ENCODE peak calls at places on chromosomes 4 and X, in five cellular contexts. B is neural crest cell, A is H9, N is HFFc6, W is GM20000. T is an unnamed sample.

GRCh38 chrX:63686878-63687714 is 97.9 kb downstream of the ARHGEF9 start:
- DNase-seq in B (no peak), A (peak), N (peak), W (peak), T (no peak)

GRCh38 chr4:186144180-186144579 is 39.7 kb downstream of the FAM149A start:
- DNase-seq in B (peak), A (peak), N (no peak), W (peak), T (no peak)

GRCh38 chrX:29295987-29296680 is 708.9 kb downstream of the IL1RAPL1 start:
- DNase-seq in B (no peak), A (no peak), N (no peak), W (no peak), T (no peak)

GRCh38 chrX:41002021-41002420 is 83.2 kb upstream of the USP9X start:
- DNase-seq in B (no peak), A (no peak), N (no peak), W (no peak), T (no peak)

GRCh38 chr4:21205821-21206531 is 505.7 kb downstream of the PACRGL start:
- DNase-seq in B (no peak), A (no peak), N (no peak), W (no peak), T (no peak)

GRCh38 chrX:12949927-12950656 is 24.8 kb upstream of the TMSB4X start:
- DNase-seq in B (no peak), A (no peak), N (peak), W (peak), T (no peak)

GRCh38 chrX:119809185-119809666 is 17.8 kb upstream of the RPL39 start:
- DNase-seq in B (no peak), A (no peak), N (peak), W (no peak), T (no peak)

GRCh38 chrX:6363193-6363592 is 134.5 kb upstream of the NLGN4X start:
- DNase-seq in B (no peak), A (no peak), N (no peak), W (no peak), T (no peak)

GRCh38 chr4:106869551-106869950 is 166.6 kb downstream of the DKK2 start:
- DNase-seq in B (no peak), A (no peak), N (no peak), W (no peak), T (no peak)

DNA sequence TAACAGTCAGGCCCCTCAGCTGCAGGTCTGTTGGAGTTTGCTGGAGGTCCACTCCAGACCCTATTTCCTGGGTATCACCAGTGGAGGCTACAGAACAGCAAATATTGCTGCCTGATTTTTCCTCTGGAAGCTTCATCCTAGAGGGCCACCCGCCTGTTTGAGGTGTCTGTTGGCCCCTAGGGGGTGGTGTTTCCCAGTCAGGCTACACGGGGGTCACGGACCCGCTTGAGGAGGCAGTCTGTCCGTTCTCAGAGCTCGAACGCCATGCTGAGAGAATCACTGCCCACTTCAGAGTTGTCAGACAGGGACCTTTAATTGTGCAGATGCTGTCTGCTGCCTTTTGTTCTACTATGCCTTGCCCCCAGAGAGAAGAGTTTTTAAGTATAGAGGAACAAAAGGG is 160.8 kb downstream of the DKK2 start:
- DNase-seq in B (no peak), A (peak), N (no peak), W (no peak), T (no peak)
- TF ChIP-seq CTCF in B (no peak), A (peak), N (peak), W (no peak), T (no peak)

GRCh38 chrX:47093248-47093647 is 15.0 kb downstream of the RGN start:
- DNase-seq in B (no peak), A (no peak), N (peak), W (peak), T (no peak)
- TF ChIP-seq CTCF in B (peak), A (peak), N (peak), W (no peak), T (peak)

DNA sequence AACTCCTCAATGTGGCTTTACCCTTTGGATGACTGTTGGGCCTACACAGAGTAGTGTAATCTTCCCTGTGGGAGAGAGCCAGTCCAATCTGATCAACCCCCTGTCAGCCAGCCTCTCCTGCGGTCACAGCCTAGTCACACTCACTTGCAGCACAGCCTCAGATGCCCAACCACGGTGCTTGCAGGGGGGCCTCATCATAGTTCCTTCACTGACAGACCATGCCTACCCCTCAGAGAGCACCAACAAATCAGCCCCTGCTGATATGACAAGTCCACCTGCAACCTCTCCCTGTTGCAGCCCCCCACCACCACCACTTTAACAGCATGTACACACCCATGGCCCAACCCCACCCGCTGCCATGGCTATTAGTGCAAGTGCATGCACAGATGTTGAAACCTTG is 146.8 kb downstream of the HMGN5 start:
- DNase-seq in B (no peak), A (no peak), N (no peak), W (no peak), T (no peak)
- TF ChIP-seq CTCF in B (no peak), A (no peak), N (no peak), W (no peak), T (no peak)

GRCh38 chrX:54786972-54787371 is 11.1 kb downstream of the ITIH6 start:
- DNase-seq in B (no peak), A (peak), N (no peak), W (peak), T (no peak)
- TF ChIP-seq CTCF in B (peak), A (peak), N (no peak), W (peak), T (peak)

GRCh38 chrX:111719426-111720210 is 38.6 kb downstream of the ALG13 start:
- DNase-seq in B (no peak), A (no peak), N (peak), W (peak), T (no peak)
- TF ChIP-seq CTCF in B (peak), A (peak), N (peak), W (no peak), T (peak)

T was measured in type B pancreatic cell.